ENCODE peak calls at places on chromosomes 5 and 9, in five cellular contexts. One of them, this sample, is unnamed.

GRCh38 chr9:82560457-82560904 is 502.5 kb downstream of the RASEF start:
- DNase-seq in uterus: no peak
- DNase-seq in heart right ventricle: no peak
- DNase-seq in neural progenitor cell: no peak
- DNase-seq in brain microvascular endothelial cell: no peak
- DNase-seq in this sample: no peak

GRCh38 chr5:103744159-103744558 is 181.6 kb upstream of the NUDT12 start:
- DNase-seq in uterus: no peak
- DNase-seq in heart right ventricle: no peak
- DNase-seq in neural progenitor cell: no peak
- DNase-seq in brain microvascular endothelial cell: peak
- DNase-seq in this sample: peak

GRCh38 chr9:74952281-74953151 is at the start of gene C9orf40:
- DNase-seq in uterus: peak
- DNase-seq in heart right ventricle: peak
- DNase-seq in neural progenitor cell: peak
- DNase-seq in brain microvascular endothelial cell: peak
- DNase-seq in this sample: peak

GRCh38 chr5:168867271-168867670 is 288.1 kb upstream of the PANK3 start:
- DNase-seq in uterus: no peak
- DNase-seq in heart right ventricle: no peak
- DNase-seq in neural progenitor cell: no peak
- DNase-seq in brain microvascular endothelial cell: no peak
- DNase-seq in this sample: no peak

GRCh38 chr5:98341038-98341710 is 432.3 kb upstream of the RGMB start:
- DNase-seq in uterus: no peak
- DNase-seq in heart right ventricle: no peak
- DNase-seq in neural progenitor cell: no peak
- DNase-seq in brain microvascular endothelial cell: peak
- DNase-seq in this sample: peak

GRCh38 chr5:4083591-4084337 is 488.1 kb downstream of the IRX1 start:
- DNase-seq in uterus: no peak
- DNase-seq in heart right ventricle: no peak
- DNase-seq in neural progenitor cell: no peak
- DNase-seq in brain microvascular endothelial cell: no peak
- DNase-seq in this sample: no peak

GRCh38 chr9:96615421-96615820 is 4.2 kb downstream of the CDC14B start:
- DNase-seq in uterus: no peak
- DNase-seq in heart right ventricle: no peak
- DNase-seq in neural progenitor cell: no peak
- DNase-seq in brain microvascular endothelial cell: no peak
- DNase-seq in this sample: no peak

GRCh38 chr5:164832545-164832944 is 1327.1 kb downstream of the MAT2B start:
- DNase-seq in uterus: no peak
- DNase-seq in heart right ventricle: no peak
- DNase-seq in neural progenitor cell: no peak
- DNase-seq in brain microvascular endothelial cell: no peak
- DNase-seq in this sample: no peak

GRCh38 chr9:109507421-109507838 is 9.3 kb upstream of the PTPN3 start:
- DNase-seq in uterus: peak
- DNase-seq in heart right ventricle: no peak
- DNase-seq in neural progenitor cell: no peak
- DNase-seq in brain microvascular endothelial cell: peak
- DNase-seq in this sample: peak

GRCh38 chr9:79233542-79233941 is 338.2 kb upstream of the TLE4 start:
- DNase-seq in uterus: no peak
- DNase-seq in heart right ventricle: no peak
- DNase-seq in neural progenitor cell: peak
- DNase-seq in brain microvascular endothelial cell: peak
- DNase-seq in this sample: no peak

GRCh38 chr5:126027652-126028051 is 395.6 kb upstream of the GRAMD2B start:
- DNase-seq in uterus: no peak
- DNase-seq in heart right ventricle: no peak
- DNase-seq in neural progenitor cell: no peak
- DNase-seq in brain microvascular endothelial cell: no peak
- DNase-seq in this sample: no peak
- H3K4me3 ChIP-seq in uterus: no peak
- H3K4me3 ChIP-seq in heart right ventricle: no peak
- H3K4me3 ChIP-seq in neural progenitor cell: no peak
- H3K4me3 ChIP-seq in brain microvascular endothelial cell: no peak
- H3K4me3 ChIP-seq in this sample: no peak

DNA sequence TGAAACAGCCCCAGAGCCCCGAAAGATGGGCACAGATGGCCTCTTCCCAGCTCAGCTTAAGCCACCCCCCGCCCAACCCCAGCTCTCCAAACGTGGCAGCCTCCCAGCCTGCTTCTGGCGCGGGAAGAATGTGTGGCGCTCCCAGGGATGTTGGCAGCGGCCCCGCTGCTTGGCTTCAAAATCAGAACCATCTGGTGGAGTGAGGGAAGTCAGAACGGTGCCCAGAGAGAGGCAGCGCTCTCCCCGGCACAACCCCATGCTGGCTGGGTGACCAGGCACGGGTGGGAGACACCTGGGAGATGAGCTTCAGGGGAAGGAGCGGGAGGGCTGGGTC is 72.7 kb upstream of the ORM1 start:
- DNase-seq in uterus: peak
- DNase-seq in heart right ventricle: peak
- DNase-seq in neural progenitor cell: no peak
- DNase-seq in brain microvascular endothelial cell: peak
- DNase-seq in this sample: peak
- H3K4me3 ChIP-seq in uterus: no peak
- H3K4me3 ChIP-seq in heart right ventricle: peak
- H3K4me3 ChIP-seq in neural progenitor cell: no peak
- H3K4me3 ChIP-seq in brain microvascular endothelial cell: no peak
- H3K4me3 ChIP-seq in this sample: no peak

GRCh38 chr5:51381801-51382507 is 1.3 kb upstream of the ISL1 start:
- DNase-seq in uterus: no peak
- DNase-seq in heart right ventricle: no peak
- DNase-seq in neural progenitor cell: no peak
- DNase-seq in brain microvascular endothelial cell: no peak
- DNase-seq in this sample: no peak
- H3K4me3 ChIP-seq in uterus: no peak
- H3K4me3 ChIP-seq in heart right ventricle: no peak
- H3K4me3 ChIP-seq in neural progenitor cell: peak
- H3K4me3 ChIP-seq in brain microvascular endothelial cell: peak
- H3K4me3 ChIP-seq in this sample: peak

GRCh38 chr5:162128117-162128516 is 60.5 kb downstream of the GABRG2 start:
- DNase-seq in uterus: no peak
- DNase-seq in heart right ventricle: no peak
- DNase-seq in neural progenitor cell: peak
- DNase-seq in brain microvascular endothelial cell: no peak
- DNase-seq in this sample: no peak
- H3K4me3 ChIP-seq in uterus: no peak
- H3K4me3 ChIP-seq in heart right ventricle: no peak
- H3K4me3 ChIP-seq in neural progenitor cell: no peak
- H3K4me3 ChIP-seq in brain microvascular endothelial cell: no peak
- H3K4me3 ChIP-seq in this sample: no peak

GRCh38 chr5:136714286-136714685 is 348.9 kb upstream of the TRPC7 start:
- DNase-seq in uterus: no peak
- DNase-seq in heart right ventricle: no peak
- DNase-seq in neural progenitor cell: no peak
- DNase-seq in brain microvascular endothelial cell: no peak
- DNase-seq in this sample: no peak
- H3K4me3 ChIP-seq in uterus: no peak
- H3K4me3 ChIP-seq in heart right ventricle: no peak
- H3K4me3 ChIP-seq in neural progenitor cell: no peak
- H3K4me3 ChIP-seq in brain microvascular endothelial cell: no peak
- H3K4me3 ChIP-seq in this sample: no peak

GRCh38 chr9:98974554-98974953 is 30.8 kb downstream of the COL15A1 start:
- DNase-seq in uterus: no peak
- DNase-seq in heart right ventricle: no peak
- DNase-seq in neural progenitor cell: no peak
- DNase-seq in brain microvascular endothelial cell: no peak
- DNase-seq in this sample: no peak
- H3K4me3 ChIP-seq in uterus: no peak
- H3K4me3 ChIP-seq in heart right ventricle: peak
- H3K4me3 ChIP-seq in neural progenitor cell: no peak
- H3K4me3 ChIP-seq in brain microvascular endothelial cell: no peak
- H3K4me3 ChIP-seq in this sample: no peak

DNA sequence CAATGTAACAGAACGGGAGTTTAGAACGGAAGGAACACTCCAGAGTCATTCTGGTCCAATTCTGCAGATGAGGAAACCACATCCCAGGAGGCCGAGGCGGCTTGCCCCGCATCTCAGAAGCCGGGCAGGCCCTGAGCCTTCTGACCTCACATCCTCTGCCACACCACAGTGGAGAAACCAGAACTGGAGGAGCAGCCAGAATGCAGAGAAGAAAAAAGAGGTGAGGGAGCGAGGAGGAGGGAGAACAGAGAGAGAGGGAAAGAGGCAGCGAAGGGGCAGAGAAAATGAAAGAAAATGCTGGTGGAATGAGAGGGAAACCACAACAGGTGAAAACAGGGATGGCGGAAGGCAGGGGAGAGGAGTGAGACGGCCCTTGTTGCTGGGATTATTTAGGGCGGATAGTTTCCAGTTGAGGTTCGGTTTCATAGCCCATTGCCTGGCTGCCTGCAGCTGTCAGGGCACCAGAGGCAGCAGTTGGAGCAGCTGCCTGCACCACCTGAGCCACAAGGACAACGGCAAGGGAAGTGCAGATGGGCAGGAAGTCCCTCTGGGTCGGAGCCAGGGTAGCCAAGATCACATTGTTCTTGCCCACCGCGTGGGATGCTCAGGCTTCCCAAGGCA is at the start of gene HMHB1:
- DNase-seq in uterus: no peak
- DNase-seq in heart right ventricle: peak
- DNase-seq in neural progenitor cell: no peak
- DNase-seq in brain microvascular endothelial cell: no peak
- DNase-seq in this sample: peak
- H3K4me3 ChIP-seq in uterus: no peak
- H3K4me3 ChIP-seq in heart right ventricle: no peak
- H3K4me3 ChIP-seq in neural progenitor cell: no peak
- H3K4me3 ChIP-seq in brain microvascular endothelial cell: no peak
- H3K4me3 ChIP-seq in this sample: no peak

DNA sequence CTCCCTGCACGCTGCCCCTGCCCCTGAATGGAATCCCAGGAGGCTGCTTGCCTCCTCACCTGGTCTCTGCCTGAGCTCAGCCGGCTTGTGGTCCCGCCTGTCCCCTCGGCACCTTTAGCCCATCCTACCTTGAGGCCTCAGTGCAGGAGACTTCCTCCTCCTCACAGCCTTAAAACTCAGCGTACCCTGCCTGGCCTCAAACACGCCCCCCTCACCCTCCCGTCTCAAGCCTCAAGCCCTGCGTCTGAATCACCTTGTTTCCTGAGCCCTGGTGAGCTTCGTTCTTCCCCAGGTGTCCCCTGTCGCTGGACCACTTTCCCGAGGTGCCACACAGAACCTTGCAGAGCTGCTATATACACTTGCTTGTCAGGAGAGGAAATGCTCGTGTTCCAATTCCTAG is 110.2 kb upstream of the SPIN1 start:
- DNase-seq in uterus: no peak
- DNase-seq in heart right ventricle: no peak
- DNase-seq in neural progenitor cell: no peak
- DNase-seq in brain microvascular endothelial cell: no peak
- DNase-seq in this sample: no peak
- H3K4me3 ChIP-seq in uterus: no peak
- H3K4me3 ChIP-seq in heart right ventricle: no peak
- H3K4me3 ChIP-seq in neural progenitor cell: no peak
- H3K4me3 ChIP-seq in brain microvascular endothelial cell: no peak
- H3K4me3 ChIP-seq in this sample: no peak

DNA sequence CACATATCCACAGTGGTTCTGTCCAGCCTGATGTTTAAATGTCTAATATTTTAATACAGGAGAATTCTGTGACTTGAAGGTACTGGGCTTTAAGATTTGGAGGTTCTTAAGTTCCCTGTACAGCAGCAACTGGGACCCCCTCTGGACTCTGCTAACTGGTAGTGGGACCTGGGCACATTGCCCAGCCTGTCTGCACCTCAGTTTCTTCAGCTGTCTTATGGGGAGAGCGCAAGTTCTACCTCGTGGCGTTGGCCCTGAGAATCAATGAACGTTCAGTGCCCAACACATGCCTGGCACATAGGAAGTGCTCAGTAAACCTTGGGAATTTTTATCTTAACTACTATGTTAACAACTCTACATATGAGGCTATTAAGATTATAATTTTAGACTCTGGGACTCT is 1.4 kb downstream of the SLC2A6 start:
- DNase-seq in uterus: no peak
- DNase-seq in heart right ventricle: peak
- DNase-seq in neural progenitor cell: no peak
- DNase-seq in brain microvascular endothelial cell: no peak
- DNase-seq in this sample: no peak
- H3K4me3 ChIP-seq in uterus: no peak
- H3K4me3 ChIP-seq in heart right ventricle: no peak
- H3K4me3 ChIP-seq in neural progenitor cell: no peak
- H3K4me3 ChIP-seq in brain microvascular endothelial cell: no peak
- H3K4me3 ChIP-seq in this sample: no peak

This sample was measured in skeletal muscle cell.